ENCODE peak calls at places on chromosome 11, in seven cellular contexts. L is right lobe of liver, P is tibial nerve, V is lower leg skin, F is IMR-90, Z is prostate gland, M is transverse colon. U is an unnamed sample.

GRCh38 chr11:47977651-47978050 is 2.7 kb upstream of the PTPRJ start:
- DNase-seq in L (no peak), P (no peak), V (no peak), F (peak), Z (no peak), M (no peak), U (no peak)

GRCh38 chr11:1197886-1198765 is 24.7 kb upstream of the MUC5B start:
- DNase-seq in L (peak), P (no peak), V (peak), F (no peak), Z (no peak), M (peak), U (peak)

GRCh38 chr11:64743591-64744543 is at the start of gene RASGRP2:
- DNase-seq in L (peak), P (peak), V (peak), F (no peak), Z (peak), M (peak), U (peak)

GRCh38 chr11:77529685-77530084 is 55.8 kb upstream of the PAK1 start:
- DNase-seq in L (no peak), P (no peak), V (peak), F (no peak), Z (no peak), M (no peak), U (no peak)

GRCh38 chr11:14541180-14541579 is 21.0 kb upstream of the PSMA1 start:
- DNase-seq in L (peak), P (no peak), V (no peak), F (no peak), Z (no peak), M (no peak), U (peak)

GRCh38 chr11:43984519-43985385 is 42.3 kb downstream of the C11orf96 start:
- DNase-seq in L (no peak), P (no peak), V (peak), F (no peak), Z (no peak), M (no peak), U (peak)

GRCh38 chr11:104000798-104001197 is 35.6 kb upstream of the DDI1 start:
- DNase-seq in L (no peak), P (no peak), V (no peak), F (peak), Z (no peak), M (no peak), U (peak)

GRCh38 chr11:17719028-17719939 is at the start of gene MYOD1:
- DNase-seq in L (no peak), P (no peak), V (no peak), F (no peak), Z (no peak), M (no peak), U (no peak)

GRCh38 chr11:9922806-9923205 is 258.9 kb downstream of the SWAP70 start:
- DNase-seq in L (no peak), P (no peak), V (no peak), F (no peak), Z (peak), M (no peak), U (no peak)

GRCh38 chr11:126420730-126421083 is 65.2 kb downstream of the ST3GAL4 start:
- DNase-seq in L (no peak), P (no peak), V (no peak), F (no peak), Z (no peak), M (no peak), U (no peak)

GRCh38 chr11:69274531-69275016 is 19.4 kb upstream of the MYEOV start:
- DNase-seq in L (peak), P (no peak), V (no peak), F (no peak), Z (peak), M (peak), U (no peak)

GRCh38 chr11:19441752-19442553 is 201.2 kb upstream of the E2F8 start:
- DNase-seq in L (no peak), P (no peak), V (no peak), F (peak), Z (no peak), M (no peak), U (peak)

GRCh38 chr11:122180435-122180834 is 64.4 kb upstream of the BLID start:
- DNase-seq in L (no peak), P (no peak), V (no peak), F (peak), Z (no peak), M (no peak), U (no peak)

GRCh38 chr11:41989800-41990380 is 530.4 kb upstream of the LRRC4C start:
- DNase-seq in L (no peak), P (no peak), V (no peak), F (no peak), Z (no peak), M (no peak), U (no peak)

GRCh38 chr11:58788355-58789023 is 56.0 kb downstream of the GLYATL2 start:
- DNase-seq in L (peak), P (no peak), V (no peak), F (peak), Z (peak), M (peak), U (peak)

GRCh38 chr11:30818721-30819120 is 232.6 kb upstream of the MPPED2 start:
- DNase-seq in L (no peak), P (no peak), V (no peak), F (no peak), Z (no peak), M (no peak), U (no peak)

GRCh38 chr11:107157809-107158187 is 139.5 kb upstream of the GUCY1A2 start:
- DNase-seq in L (no peak), P (no peak), V (no peak), F (no peak), Z (no peak), M (no peak), U (no peak)

GRCh38 chr11:45685976-45686375 is 20.6 kb upstream of the CHST1 start:
- DNase-seq in L (no peak), P (no peak), V (peak), F (no peak), Z (no peak), M (no peak), U (no peak)

GRCh38 chr11:61125310-61125684 is 23.0 kb downstream of the CD5 start:
- DNase-seq in L (no peak), P (no peak), V (no peak), F (no peak), Z (no peak), M (no peak), U (no peak)

GRCh38 chr11:35227551-35228341 is 88.8 kb downstream of the CD44 start:
- DNase-seq in L (no peak), P (no peak), V (no peak), F (peak), Z (no peak), M (no peak), U (no peak)

GRCh38 chr11:74749127-74749964 is 697 bp downstream of the RNF169 start:
- DNase-seq in L (peak), P (no peak), V (peak), F (peak), Z (peak), M (peak), U (peak)

GRCh38 chr11:128207861-128208321 is 379.5 kb downstream of the ETS1 start:
- DNase-seq in L (no peak), P (no peak), V (no peak), F (peak), Z (no peak), M (no peak), U (no peak)

GRCh38 chr11:48018561-48019229 is 38.3 kb downstream of the PTPRJ start:
- DNase-seq in L (no peak), P (no peak), V (no peak), F (no peak), Z (no peak), M (no peak), U (no peak)

GRCh38 chr11:12090061-12090572 is 20.3 kb upstream of the MICAL2 start:
- DNase-seq in L (no peak), P (no peak), V (peak), F (peak), Z (no peak), M (no peak), U (no peak)

GRCh38 chr11:12089473-12089872 is 20.9 kb upstream of the MICAL2 start:
- DNase-seq in L (no peak), P (no peak), V (peak), F (peak), Z (no peak), M (no peak), U (no peak)

GRCh38 chr11:12089041-12089440 is 21.3 kb upstream of the MICAL2 start:
- DNase-seq in L (no peak), P (no peak), V (peak), F (no peak), Z (no peak), M (no peak), U (no peak)

GRCh38 chr11:12091957-12092558 is 18.3 kb upstream of the MICAL2 start:
- DNase-seq in L (no peak), P (no peak), V (peak), F (no peak), Z (no peak), M (peak), U (no peak)

GRCh38 chr11:12090761-12091261 is 19.6 kb upstream of the MICAL2 start:
- DNase-seq in L (no peak), P (no peak), V (peak), F (no peak), Z (no peak), M (peak), U (no peak)
- TF ChIP-seq POLR2A in L (no peak), P (no peak), V (no peak), F (no peak), Z (no peak), M (peak), U (no peak)

GRCh38 chr11:63667993-63668392 is 3.2 kb downstream of the ATL3 start:
- DNase-seq in L (no peak), P (no peak), V (peak), F (peak), Z (no peak), M (no peak), U (no peak)
- H3K4me3 ChIP-seq in L (no peak), P (no peak), V (no peak), F (no peak), Z (no peak), M (no peak), U (no peak)

DNA sequence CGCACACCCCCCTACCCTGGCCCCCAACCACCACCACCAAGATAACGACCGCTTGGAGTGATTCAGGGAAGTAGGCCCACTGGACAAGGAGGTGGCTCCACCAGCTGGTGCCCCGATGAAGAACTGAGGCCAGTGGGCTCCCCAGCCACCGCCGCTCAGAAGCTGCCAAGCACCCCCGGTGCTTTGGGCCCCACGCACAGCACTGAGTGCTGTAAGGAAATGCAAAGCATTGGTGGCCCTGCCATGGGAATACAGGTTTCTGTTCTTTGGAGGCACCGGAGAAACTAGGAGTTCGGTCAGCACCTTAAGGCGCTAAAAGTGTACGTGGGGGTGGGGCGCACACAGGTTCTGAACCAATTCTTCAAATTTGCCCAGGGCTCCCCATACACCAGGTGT is 664 bp upstream of the PRSS23 start:
- DNase-seq in L (no peak), P (no peak), V (no peak), F (no peak), Z (no peak), M (no peak), U (no peak)
- TF ChIP-seq CTCF in L (no peak), P (no peak), V (no peak), F (peak), Z (no peak), M (no peak), U (peak)

GRCh38 chr11:124875943-124876817 is 10.9 kb downstream of the ROBO3 start:
- DNase-seq in L (peak), P (peak), V (peak), F (peak), Z (peak), M (peak), U (peak)
- TF ChIP-seq POLR2A in L (peak), P (peak), V (no peak), F (peak), Z (no peak), M (peak), U (no peak)

U was measured in heart left ventricle.